ENCODE peak calls at places on chromosomes 7 and 10, in eight cellular contexts. H is ovary, J is tibial nerve, U is lower lobe of right lung, F is vagina, I is thoracic aorta, C is upper lobe of right lung, X is hepatocyte. Q is an unnamed sample. For H3K9me3 and H3K27me3, the result is how much of the 10 kb centered on the place peaks cover.

GRCh38 chr10:14369881-14370280 is 39.2 kb upstream of the FRMD4A start:
- DNase-seq in H (no peak), J (no peak), U (no peak), F (no peak), I (no peak), C (no peak), X (no peak), Q (no peak)

GRCh38 chr7:14858410-14858809 is 44.1 kb downstream of the DGKB start:
- DNase-seq in H (no peak), J (no peak), U (no peak), F (no peak), I (no peak), C (no peak), X (no peak), Q (no peak)

GRCh38 chr7:157274991-157275427 is 61.8 kb upstream of the DNAJB6 start:
- DNase-seq in H (no peak), J (no peak), U (no peak), F (no peak), I (no peak), C (peak), X (no peak), Q (no peak)

GRCh38 chr7:141634065-141634464 is 67.9 kb downstream of the DENND11 start:
- DNase-seq in H (no peak), J (no peak), U (no peak), F (no peak), I (no peak), C (no peak), X (no peak), Q (no peak)

GRCh38 chr10:17263580-17263979 is 35.5 kb downstream of the VIM start:
- DNase-seq in H (no peak), J (no peak), U (no peak), F (no peak), I (no peak), C (no peak), X (no peak), Q (no peak)

GRCh38 chr7:88044069-88044468 is 110.0 kb downstream of the ADAM22 start:
- DNase-seq in H (no peak), J (no peak), U (no peak), F (no peak), I (no peak), C (no peak), X (no peak), Q (no peak)

GRCh38 chr10:94274142-94274787 is 88.5 kb downstream of the NOC3L start:
- DNase-seq in H (peak), J (peak), U (no peak), F (no peak), I (no peak), C (no peak), X (no peak), Q (no peak)

GRCh38 chr7:123410273-123410928 is 124.0 kb downstream of the IQUB start:
- DNase-seq in H (peak), J (peak), U (no peak), F (no peak), I (no peak), C (no peak), X (peak), Q (no peak)

GRCh38 chr7:117652943-117653700 is 173.3 kb downstream of the CFTR start:
- DNase-seq in H (no peak), J (no peak), U (no peak), F (no peak), I (no peak), C (no peak), X (no peak), Q (no peak)

GRCh38 chr7:90708841-90709317 is 112.8 kb downstream of the CDK14 start:
- DNase-seq in H (no peak), J (no peak), U (no peak), F (no peak), I (no peak), C (no peak), X (peak), Q (no peak)

GRCh38 chr7:66627876-66628360 is 763 bp upstream of the KCTD7 start:
- DNase-seq in H (no peak), J (no peak), U (peak), F (no peak), I (peak), C (no peak), X (no peak), Q (peak)

GRCh38 chr10:15588635-15589081 is 131.1 kb downstream of the ITGA8 start:
- DNase-seq in H (no peak), J (no peak), U (no peak), F (no peak), I (no peak), C (no peak), X (no peak), Q (no peak)

GRCh38 chr10:688621-689426 is 644 bp downstream of the DIP2C start:
- DNase-seq in H (peak), J (no peak), U (no peak), F (no peak), I (no peak), C (no peak), X (peak), Q (no peak)

GRCh38 chr7:150784120-150784736 is 15.9 kb downstream of the TMEM176B start:
- DNase-seq in H (no peak), J (no peak), U (no peak), F (no peak), I (no peak), C (no peak), X (peak), Q (no peak)

GRCh38 chr7:93226310-93226709 is at the start of gene HEPACAM2:
- DNase-seq in H (no peak), J (no peak), U (no peak), F (no peak), I (no peak), C (no peak), X (no peak), Q (no peak)

GRCh38 chr10:118332948-118333710 is 9.0 kb downstream of the FAM204A start:
- DNase-seq in H (no peak), J (no peak), U (no peak), F (no peak), I (no peak), C (no peak), X (peak), Q (no peak)
- H3K27ac ChIP-seq in H (no peak), J (no peak), U (no peak), F (no peak), I (no peak), C (no peak), X (no peak), Q (no peak)

GRCh38 chr7:158415316-158415715 is 172.3 kb downstream of the PTPRN2 start:
- DNase-seq in H (no peak), J (no peak), U (no peak), F (no peak), I (no peak), C (peak), X (no peak), Q (no peak)
- H3K9me3 ChIP-seq in H (under half), J (under half), U (under half), F (under half), I (under half), C (under half), X (under half), Q (under half)

GRCh38 chr7:121294448-121294992 is 34.3 kb upstream of the WNT16 start:
- DNase-seq in H (no peak), J (no peak), U (no peak), F (no peak), I (no peak), C (no peak), X (no peak), Q (no peak)
- H3K27me3 ChIP-seq in H (under half), J (under half), U (under half), F (under half), I (under half), C (under half), X (under half), Q (under half)

GRCh38 chr10:71268751-71269150 is 50.3 kb upstream of the SLC29A3 start:
- DNase-seq in H (no peak), J (no peak), U (no peak), F (no peak), I (no peak), C (no peak), X (no peak), Q (no peak)

GRCh38 chr10:71269301-71270288 is 49.5 kb upstream of the SLC29A3 start:
- DNase-seq in H (no peak), J (no peak), U (no peak), F (no peak), I (no peak), C (no peak), X (no peak), Q (no peak)

GRCh38 chr10:71267508-71268240 is 51.4 kb upstream of the SLC29A3 start:
- DNase-seq in H (no peak), J (no peak), U (no peak), F (no peak), I (no peak), C (no peak), X (no peak), Q (no peak)

GRCh38 chr10:71266918-71267442 is 52.1 kb upstream of the SLC29A3 start:
- DNase-seq in H (no peak), J (no peak), U (no peak), F (no peak), I (no peak), C (no peak), X (no peak), Q (no peak)

GRCh38 chr10:71268247-71268691 is 50.8 kb upstream of the SLC29A3 start:
- DNase-seq in H (no peak), J (no peak), U (no peak), F (no peak), I (no peak), C (no peak), X (peak), Q (no peak)
- H3K27ac ChIP-seq in H (no peak), J (no peak), U (no peak), F (peak), I (peak), C (no peak), X (peak), Q (no peak)

DNA sequence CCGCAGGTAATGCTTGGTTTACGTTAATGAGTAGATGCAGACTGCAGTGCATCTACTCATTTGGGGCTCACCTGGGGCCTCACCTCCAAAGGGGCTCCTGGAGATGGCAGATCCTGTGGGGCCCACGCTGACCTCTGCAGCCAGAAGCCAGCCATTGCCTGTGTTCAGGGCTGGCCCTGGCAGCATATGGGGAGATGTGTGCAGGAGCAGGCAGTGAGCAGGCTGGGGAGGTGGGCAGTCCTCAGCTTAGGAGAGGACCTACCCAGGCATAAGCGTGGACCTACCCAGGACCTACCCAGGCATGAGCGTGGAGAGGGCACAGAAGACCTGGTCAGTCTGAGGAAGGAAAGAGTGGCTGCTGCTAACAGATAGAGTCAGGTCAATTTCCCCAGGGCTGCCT is 178.5 kb downstream of the PTPRN2 start:
- DNase-seq in H (no peak), J (no peak), U (no peak), F (no peak), I (no peak), C (peak), X (no peak), Q (no peak)
- H3K9me3 ChIP-seq in H (under half), J (under half), U (under half), F (under half), I (under half), C (under half), X (under half), Q (under half)

DNA sequence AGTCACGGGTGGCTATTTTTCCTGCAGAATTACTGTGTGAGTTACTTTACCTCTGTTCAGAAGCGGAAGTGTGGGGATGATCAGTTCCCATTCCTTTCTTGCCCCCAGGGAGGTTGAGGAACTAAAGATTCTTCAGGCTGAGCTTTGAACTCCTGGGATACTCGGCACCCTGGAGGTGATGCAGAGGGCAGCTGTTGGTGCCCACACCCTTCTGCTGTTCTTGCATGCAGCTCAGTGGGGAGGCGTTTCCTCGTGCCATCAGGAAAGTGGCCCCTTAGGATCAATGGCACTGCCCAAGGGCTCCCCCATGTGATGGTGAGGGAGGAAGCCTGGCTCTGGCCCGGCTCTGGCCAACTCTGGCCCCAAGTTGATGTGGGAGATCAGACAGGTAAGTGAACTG is 44.7 kb upstream of the MXI1 start:
- DNase-seq in H (no peak), J (no peak), U (no peak), F (no peak), I (no peak), C (no peak), X (no peak), Q (no peak)
- H3K27me3 ChIP-seq in H (under half), J (under half), U (under half), F (under half), I (under half), C (under half), X (under half), Q (half or more)

DNA sequence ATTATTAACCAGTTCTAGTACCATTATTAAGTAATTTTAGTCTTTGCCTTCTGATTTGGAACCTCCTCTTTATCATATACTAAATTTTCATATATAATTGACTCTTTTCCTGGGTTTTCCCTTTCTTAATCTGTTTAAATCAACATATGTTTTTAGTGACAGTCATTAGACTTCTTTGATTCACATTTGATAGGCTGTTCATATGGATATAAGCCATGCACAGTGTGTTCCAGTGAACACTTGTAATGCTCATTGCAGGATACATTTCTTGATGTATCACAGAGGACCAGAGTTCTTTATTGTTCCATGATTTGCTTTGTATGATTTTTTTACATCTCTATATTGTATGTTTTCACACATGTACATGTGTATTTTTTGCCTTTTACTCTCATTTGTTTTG is 114.0 kb downstream of the MLLT10 start:
- DNase-seq in H (no peak), J (no peak), U (no peak), F (no peak), I (no peak), C (no peak), X (no peak), Q (no peak)
- H3K27ac ChIP-seq in H (no peak), J (no peak), U (no peak), F (no peak), I (no peak), C (no peak), X (no peak), Q (no peak)

GRCh38 chr10:133195611-133196010 is 34.4 kb upstream of the UTF1 start:
- DNase-seq in H (peak), J (no peak), U (no peak), F (no peak), I (no peak), C (no peak), X (no peak), Q (no peak)
- H3K9me3 ChIP-seq in H (under half), J (under half), U (under half), F (under half), I (under half), C (under half), X (under half), Q (under half)

Q was measured in CD4-positive, alpha-beta T cell.